ENCODE peak calls at places on chromosomes 5 and 9, in eight cellular contexts. B is HEK293T; V is posterior cingulate gyrus; W is heart left ventricle; C is stimulated activated CD8-positive, alpha-beta memory T cell treated with anti-CD3 and anti-CD28 coated beads, Interleukin-12 subunit alpha, Interleukin-12 subunit beta, amount 100 ng/mL, for 4 hours; S is H7; N is T1000; I is AG20443. L is an unnamed sample.

GRCh38 chr5:93909356-93909755 is 168.0 kb upstream of the POU5F2 start:
- DNase-seq in B (no peak), V (no peak), W (no peak), C (no peak), S (no peak), N (no peak), I (no peak), L (no peak)

GRCh38 chr5:81825237-81825636 is 74.3 kb upstream of the SSBP2 start:
- DNase-seq in B (no peak), V (no peak), W (peak), C (no peak), S (no peak), N (peak), I (peak), L (peak)

GRCh38 chr5:135488727-135489465 is 36.7 kb upstream of the TIFAB start:
- DNase-seq in B (peak), V (peak), W (no peak), C (no peak), S (peak), N (peak), I (peak), L (no peak)

GRCh38 chr5:64163746-64164145 is 1.9 kb upstream of the RNF180 start:
- DNase-seq in B (no peak), V (no peak), W (no peak), C (no peak), S (no peak), N (no peak), I (no peak), L (no peak)

GRCh38 chr5:122091942-122092600 is 14.0 kb upstream of the LOX start:
- DNase-seq in B (peak), V (no peak), W (no peak), C (no peak), S (no peak), N (peak), I (peak), L (no peak)

GRCh38 chr5:134590992-134591659 is 41.5 kb downstream of the SAR1B start:
- DNase-seq in B (no peak), V (no peak), W (peak), C (no peak), S (no peak), N (no peak), I (peak), L (no peak)

GRCh38 chr9:112248722-112249121 is 73.6 kb upstream of the SUSD1 start:
- DNase-seq in B (no peak), V (no peak), W (no peak), C (no peak), S (no peak), N (no peak), I (no peak), L (no peak)

GRCh38 chr5:36659406-36659805 is 53.0 kb downstream of the SLC1A3 start:
- DNase-seq in B (no peak), V (no peak), W (no peak), C (no peak), S (no peak), N (no peak), I (no peak), L (no peak)

GRCh38 chr5:135825373-135826220 is 8.9 kb upstream of the SLC25A48 start:
- DNase-seq in B (no peak), V (no peak), W (no peak), C (no peak), S (no peak), N (no peak), I (peak), L (no peak)

GRCh38 chr5:177140312-177140711 is 6.7 kb downstream of the NSD1 start:
- DNase-seq in B (no peak), V (no peak), W (no peak), C (no peak), S (no peak), N (no peak), I (no peak), L (no peak)